ENCODE peak calls at places on chromosomes 4 and X, in six cellular contexts. One of them, this sample, is unnamed.
A peak's percentile ranks its signal among the peaks of the same experiment; 100 is the strongest.

GRCh38 chrX:111349934-111350333 is 62.1 kb downstream of the DCX start:
- DNase-seq in K562: no peak
- DNase-seq in GM12892: no peak
- DNase-seq in H1: no peak
- DNase-seq in HepG2: no peak
- DNase-seq in GM12878: no peak
- DNase-seq in this sample: no peak

GRCh38 chr4:184318852-184319251 is 101.2 kb upstream of the ENPP6 start:
- DNase-seq in H1: no peak
- DNase-seq in K562: no peak
- DNase-seq in HepG2: no peak
- DNase-seq in GM12892: no peak
- DNase-seq in GM12878: no peak
- DNase-seq in this sample: no peak

GRCh38 chr4:108749119-108749518 is 13.7 kb downstream of the ETNPPL start:
- DNase-seq in GM12878: no peak
- DNase-seq in GM12892: no peak
- DNase-seq in HepG2: no peak
- DNase-seq in K562: no peak
- DNase-seq in H1: no peak
- DNase-seq in this sample: no peak

GRCh38 chr4:149552601-149553000 is 263.0 kb downstream of the IQCM start:
- DNase-seq in H1: no peak
- DNase-seq in HepG2: no peak
- DNase-seq in GM12892: no peak
- DNase-seq in GM12878: no peak
- DNase-seq in K562: no peak
- DNase-seq in this sample: no peak

GRCh38 chr4:24973471-24974251 is 57.1 kb downstream of the LGI2 start:
- DNase-seq in GM12892: no peak
- DNase-seq in H1: no peak
- DNase-seq in GM12878: no peak
- DNase-seq in K562: no peak
- DNase-seq in HepG2: peak; percentile 36
- DNase-seq in this sample: no peak

GRCh38 chr4:40253906-40254305 is 57.1 kb downstream of the RHOH start:
- DNase-seq in HepG2: no peak
- DNase-seq in K562: no peak
- DNase-seq in H1: no peak
- DNase-seq in GM12892: no peak
- DNase-seq in GM12878: no peak
- DNase-seq in this sample: no peak

GRCh38 chr4:123259676-123260428 is 136.7 kb upstream of the SPRY1 start:
- DNase-seq in GM12892: no peak
- DNase-seq in GM12878: no peak
- DNase-seq in K562: no peak
- DNase-seq in HepG2: no peak
- DNase-seq in H1: no peak
- DNase-seq in this sample: no peak

GRCh38 chrX:3191186-3191585 is 149.9 kb downstream of the ARSF start:
- DNase-seq in K562: no peak
- DNase-seq in H1: no peak
- DNase-seq in GM12892: no peak
- DNase-seq in GM12878: no peak
- DNase-seq in HepG2: no peak
- DNase-seq in this sample: no peak

GRCh38 chr4:93828332-93828829 is at the start of gene ATOH1:
- DNase-seq in GM12892: no peak
- DNase-seq in K562: no peak
- DNase-seq in H1: peak; percentile 84
- DNase-seq in HepG2: no peak
- DNase-seq in GM12878: no peak
- DNase-seq in this sample: no peak

GRCh38 chr4:81836716-81837115 is 365.0 kb upstream of the RASGEF1B start:
- DNase-seq in GM12878: no peak
- DNase-seq in K562: peak; percentile 20
- DNase-seq in HepG2: no peak
- DNase-seq in H1: no peak
- DNase-seq in GM12892: no peak
- DNase-seq in this sample: no peak

GRCh38 chr4:6420972-6421371 is 51.4 kb downstream of the PPP2R2C start:
- DNase-seq in HepG2: no peak
- DNase-seq in GM12878: no peak
- DNase-seq in GM12892: no peak
- DNase-seq in H1: no peak
- DNase-seq in K562: peak; percentile 42
- DNase-seq in this sample: no peak

GRCh38 chr4:139171878-139172691 is 4.9 kb downstream of the ELF2 start:
- DNase-seq in K562: no peak
- DNase-seq in H1: no peak
- DNase-seq in HepG2: peak; percentile 21
- DNase-seq in GM12892: no peak
- DNase-seq in GM12878: no peak
- DNase-seq in this sample: no peak

GRCh38 chrX:138711399-138712347 is at the start of gene FGF13:
- DNase-seq in H1: peak; percentile 21
- DNase-seq in K562: no peak
- DNase-seq in GM12892: peak; percentile 11
- DNase-seq in HepG2: peak; percentile 0
- DNase-seq in GM12878: no peak
- DNase-seq in this sample: no peak

GRCh38 chrX:43559643-43560042 is 96.5 kb upstream of the MAOA start:
- DNase-seq in GM12892: no peak
- DNase-seq in K562: peak; percentile 8
- DNase-seq in HepG2: peak; percentile 39
- DNase-seq in H1: peak; percentile 27
- DNase-seq in GM12878: no peak
- DNase-seq in this sample: no peak

GRCh38 chrX:24601858-24602257 is 45.3 kb downstream of the PCYT1B start:
- DNase-seq in GM12892: no peak
- DNase-seq in H1: no peak
- DNase-seq in GM12878: no peak
- DNase-seq in K562: no peak
- DNase-seq in HepG2: no peak
- DNase-seq in this sample: no peak

GRCh38 chr4:128675083-128675482 is 134.4 kb upstream of the JADE1 start:
- DNase-seq in H1: no peak
- DNase-seq in K562: no peak
- DNase-seq in GM12892: peak; percentile 13
- DNase-seq in GM12878: peak; percentile 90
- DNase-seq in HepG2: no peak
- DNase-seq in this sample: peak; percentile 37

GRCh38 chr4:171118091-171118490 is 695.1 kb upstream of the GALNTL6 start:
- DNase-seq in H1: no peak
- DNase-seq in GM12878: no peak
- DNase-seq in GM12892: no peak
- DNase-seq in HepG2: no peak
- DNase-seq in K562: no peak
- DNase-seq in this sample: no peak

GRCh38 chr4:4185528-4185927 is 41.2 kb downstream of the OTOP1 start:
- DNase-seq in GM12892: no peak
- DNase-seq in H1: no peak
- DNase-seq in GM12878: no peak
- DNase-seq in K562: no peak
- DNase-seq in HepG2: no peak
- DNase-seq in this sample: no peak

GRCh38 chr4:154186035-154186434 is 305.6 kb downstream of the DCHS2 start:
- DNase-seq in HepG2: no peak
- DNase-seq in GM12892: no peak
- DNase-seq in K562: no peak
- DNase-seq in GM12878: no peak
- DNase-seq in H1: no peak
- DNase-seq in this sample: no peak

GRCh38 chrX:154799554-154800348 is 5.5 kb downstream of the MPP1 start:
- DNase-seq in GM12878: no peak
- DNase-seq in GM12892: no peak
- DNase-seq in HepG2: peak; percentile 90
- DNase-seq in H1: no peak
- DNase-seq in K562: no peak
- DNase-seq in this sample: no peak

GRCh38 chrX:48737213-48737938 is 24.2 kb upstream of the GLOD5 start:
- DNase-seq in K562: peak; percentile 97
- DNase-seq in HepG2: peak; percentile 95
- DNase-seq in H1: peak; percentile 87
- DNase-seq in GM12878: peak; percentile 86
- DNase-seq in GM12892: peak; percentile 66
- DNase-seq in this sample: peak; percentile 64
- TF ChIP-seq POLR2A in K562: peak; percentile 86
- TF ChIP-seq POLR2A in HepG2: peak; percentile 59
- TF ChIP-seq POLR2A in H1: no peak
- TF ChIP-seq POLR2A in GM12878: peak; percentile 70
- TF ChIP-seq POLR2A in GM12892: peak; percentile 70
- TF ChIP-seq POLR2A in this sample: peak; percentile 82

GRCh38 chr4:73589887-73590801 is 30.1 kb downstream of the RASSF6 start:
- DNase-seq in GM12892: no peak
- DNase-seq in HepG2: no peak
- DNase-seq in K562: no peak
- DNase-seq in H1: no peak
- DNase-seq in GM12878: peak; percentile 94
- DNase-seq in this sample: no peak

GRCh38 chr4:73596001-73596400 is 24.2 kb downstream of the RASSF6 start:
- DNase-seq in GM12878: no peak
- DNase-seq in HepG2: no peak
- DNase-seq in GM12892: no peak
- DNase-seq in H1: no peak
- DNase-seq in K562: no peak
- DNase-seq in this sample: no peak

GRCh38 chr4:73589261-73589847 is 30.9 kb downstream of the RASSF6 start:
- DNase-seq in GM12878: peak; percentile 59
- DNase-seq in HepG2: no peak
- DNase-seq in H1: no peak
- DNase-seq in GM12892: no peak
- DNase-seq in K562: no peak
- DNase-seq in this sample: no peak

GRCh38 chr4:73597594-73597993 is 22.6 kb downstream of the RASSF6 start:
- DNase-seq in H1: no peak
- DNase-seq in HepG2: no peak
- DNase-seq in GM12878: no peak
- DNase-seq in GM12892: no peak
- DNase-seq in K562: no peak
- DNase-seq in this sample: no peak

DNA sequence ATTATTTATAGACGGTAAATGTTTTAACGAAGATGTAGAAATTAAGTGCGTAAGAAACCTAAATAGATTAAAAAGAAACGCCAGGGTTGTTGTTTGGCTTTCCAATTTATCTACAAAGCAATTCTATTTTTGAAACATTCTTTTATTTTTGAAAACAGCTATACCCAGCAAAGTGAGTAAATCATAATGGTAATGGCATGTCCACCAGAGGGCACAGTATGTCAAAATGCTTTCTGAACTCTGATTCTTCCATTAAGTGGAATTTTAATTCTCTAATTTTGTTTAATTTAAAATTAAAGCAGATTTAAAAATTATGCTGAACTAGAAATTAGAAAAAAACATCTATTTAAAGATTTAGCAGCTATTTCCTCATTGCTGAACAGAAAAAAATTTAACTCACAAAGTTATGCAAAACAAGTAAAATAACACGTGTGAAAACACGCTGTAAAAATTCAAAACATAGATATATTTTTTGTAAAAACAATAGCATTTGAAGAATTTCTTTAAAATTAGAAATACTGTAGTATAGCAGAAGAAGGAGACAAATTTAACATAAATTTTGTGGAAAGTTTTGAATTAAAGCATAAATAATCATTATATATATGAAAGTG is 26.5 kb downstream of the RASSF6 start:
- DNase-seq in GM12892: no peak
- DNase-seq in HepG2: peak; percentile 39
- DNase-seq in GM12878: no peak
- DNase-seq in K562: no peak
- DNase-seq in H1: no peak
- DNase-seq in this sample: no peak
- TF ChIP-seq TAF1 in GM12892: no peak
- TF ChIP-seq TAF1 in HepG2: no peak
- TF ChIP-seq TAF1 in GM12878: no peak
- TF ChIP-seq TAF1 in K562: no peak
- TF ChIP-seq TAF1 in H1: no peak
- TF ChIP-seq TAF1 in this sample: no peak

DNA sequence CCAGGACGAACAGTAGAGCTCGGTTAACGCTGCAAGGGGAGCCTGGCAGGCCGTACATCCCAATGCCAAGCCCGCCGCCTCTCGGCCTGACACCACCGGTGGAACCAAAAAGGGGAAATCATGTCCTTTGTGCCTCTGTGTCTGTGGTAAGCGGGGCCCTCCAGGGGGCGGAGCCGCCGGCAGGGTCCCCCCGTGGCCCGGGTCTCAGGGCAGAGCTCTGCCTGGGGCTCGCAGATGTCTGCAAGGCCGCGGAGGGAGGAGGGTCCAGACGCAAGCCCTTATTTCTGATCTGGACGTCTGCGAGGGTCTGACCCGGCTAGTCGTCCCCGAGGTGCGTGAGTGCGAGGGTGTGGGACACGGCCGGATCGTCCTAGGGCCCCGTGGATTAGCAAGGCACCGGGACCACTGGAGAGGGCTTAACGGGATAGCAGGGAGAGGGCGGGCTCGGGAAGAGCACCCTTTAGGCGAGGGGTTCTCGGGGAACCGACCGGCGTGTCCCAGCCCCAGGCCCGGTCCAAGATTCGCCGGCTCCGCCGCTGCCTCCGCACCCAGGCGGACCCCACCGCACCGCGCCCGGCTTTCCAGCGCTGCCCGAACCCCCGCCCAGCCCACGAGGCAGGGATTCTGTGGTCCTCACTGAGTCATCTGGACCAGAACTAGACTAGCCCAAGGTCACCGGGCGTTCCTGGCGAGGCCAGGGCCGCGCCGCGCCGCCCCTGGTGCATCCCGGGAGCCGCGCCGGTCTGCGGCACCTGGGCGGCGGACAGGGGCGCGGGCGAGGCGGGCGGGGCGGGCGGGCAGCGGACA is 858 bp upstream of the FAM193A start:
- DNase-seq in H1: no peak
- DNase-seq in HepG2: peak; percentile 42
- DNase-seq in GM12892: peak; percentile 36
- DNase-seq in K562: peak; percentile 53
- DNase-seq in GM12878: no peak
- DNase-seq in this sample: no peak
- TF ChIP-seq POLR2A in H1: peak; percentile 6
- TF ChIP-seq POLR2A in HepG2: peak; percentile 69
- TF ChIP-seq POLR2A in GM12892: peak; percentile 51
- TF ChIP-seq POLR2A in K562: peak; percentile 70
- TF ChIP-seq POLR2A in GM12878: peak; percentile 3
- TF ChIP-seq POLR2A in this sample: no peak

GRCh38 chrX:147981038-147981752 is at the start of gene FMR1NB:
- DNase-seq in HepG2: no peak
- DNase-seq in GM12878: peak; percentile 1
- DNase-seq in GM12892: no peak
- DNase-seq in K562: peak; percentile 15
- DNase-seq in H1: no peak
- DNase-seq in this sample: no peak
- TF ChIP-seq TAF1 in HepG2: no peak
- TF ChIP-seq TAF1 in GM12878: no peak
- TF ChIP-seq TAF1 in GM12892: no peak
- TF ChIP-seq TAF1 in K562: no peak
- TF ChIP-seq TAF1 in H1: no peak
- TF ChIP-seq TAF1 in this sample: no peak

DNA sequence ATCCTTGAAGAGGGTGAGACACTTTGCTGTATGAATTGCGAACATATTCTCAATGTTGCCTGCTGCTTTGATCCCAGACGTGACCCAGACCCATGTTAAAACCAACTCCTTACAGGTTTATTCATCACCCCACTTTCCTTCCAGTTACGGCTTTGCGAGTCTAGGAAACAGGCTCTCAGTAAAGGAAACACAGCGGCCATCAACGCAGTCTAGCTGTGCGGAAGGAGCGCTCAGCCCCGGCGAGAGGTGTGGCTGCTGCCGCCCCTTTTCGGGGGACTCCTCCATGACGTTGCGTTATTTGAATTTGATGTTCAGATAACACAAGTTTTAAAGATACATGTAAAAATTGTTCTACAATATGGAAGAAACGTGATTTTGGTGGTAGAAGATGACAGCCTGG is 206.4 kb upstream of the FAT1 start:
- DNase-seq in GM12892: no peak
- DNase-seq in H1: no peak
- DNase-seq in HepG2: no peak
- DNase-seq in GM12878: no peak
- DNase-seq in K562: no peak
- DNase-seq in this sample: no peak
- TF ChIP-seq POLR2A in GM12892: no peak
- TF ChIP-seq POLR2A in H1: no peak
- TF ChIP-seq POLR2A in HepG2: no peak
- TF ChIP-seq POLR2A in GM12878: no peak
- TF ChIP-seq POLR2A in K562: no peak
- TF ChIP-seq POLR2A in this sample: no peak

This sample was measured in GM12891.